ENCODE peak calls at places on chromosomes 4 and X, in five cellular contexts. P is esophagus squamous epithelium, N is left ventricle myocardium inferior, X is sigmoid colon, V is uterus. I is an unnamed sample. For H3K27me3, the result is how much of the 10 kb centered on the place peaks cover.

GRCh38 chrX:28920554-28920953 is 333.3 kb downstream of the IL1RAPL1 start:
- DNase-seq in X (no peak), P (no peak), V (no peak), N (no peak), I (no peak)

GRCh38 chr4:145679520-145679919 is 426 bp upstream of the C4orf51 start:
- DNase-seq in V (no peak), P (no peak), X (peak), N (peak), I (no peak)

GRCh38 chr4:3862640-3863420 is 96.6 kb downstream of the ADRA2C start:
- DNase-seq in X (no peak), V (peak), P (no peak), N (peak), I (no peak)

GRCh38 chr4:114180481-114180880 is 201.0 kb upstream of the ARSJ start:
- DNase-seq in P (no peak), N (peak), X (no peak), V (peak), I (no peak)

GRCh38 chr4:146095091-146095690 is 80.3 kb upstream of the LSM6 start:
- DNase-seq in P (no peak), X (no peak), N (no peak), V (no peak), I (no peak)

GRCh38 chr4:150820409-150820808 is 194.7 kb downstream of the LRBA start:
- DNase-seq in X (no peak), P (no peak), N (no peak), V (no peak), I (no peak)

GRCh38 chr4:130026185-130026584 is 930.2 kb downstream of the C4orf33 start:
- DNase-seq in P (no peak), X (no peak), V (no peak), N (no peak), I (no peak)

GRCh38 chrX:12771445-12772069 is 19.7 kb upstream of the PRPS2 start:
- DNase-seq in P (no peak), N (peak), V (no peak), X (no peak), I (no peak)

GRCh38 chr4:164087733-164088132 is 593.2 kb downstream of the TMA16 start:
- DNase-seq in X (no peak), V (no peak), N (no peak), P (no peak), I (no peak)

GRCh38 chr4:151540728-151541437 is 131.9 kb downstream of the FHIP1A start:
- DNase-seq in N (no peak), P (no peak), X (no peak), V (peak), I (no peak)

GRCh38 chrX:74923942-74924448 is 1.3 kb downstream of the NEXMIF start:
- DNase-seq in N (no peak), P (no peak), X (peak), V (peak), I (peak)

GRCh38 chr4:26238782-26239647 is 81.8 kb upstream of the RBPJ start:
- DNase-seq in X (no peak), P (no peak), N (no peak), V (no peak), I (no peak)

GRCh38 chr4:4849524-4850193 is 9.8 kb upstream of the MSX1 start:
- DNase-seq in P (no peak), N (no peak), V (no peak), X (peak), I (no peak)

GRCh38 chrX:65706041-65706828 is 38.8 kb downstream of the MSN start:
- DNase-seq in N (peak), V (peak), X (no peak), P (no peak), I (no peak)

GRCh38 chrX:153370293-153371055 is 30.7 kb downstream of the PNMA6E start:
- DNase-seq in V (no peak), P (no peak), N (no peak), X (no peak), I (no peak)

GRCh38 chr4:7653510-7654414 is 219.0 kb upstream of the PSAPL1 start:
- DNase-seq in V (no peak), P (no peak), X (no peak), N (no peak), I (no peak)

GRCh38 chrX:31212856-31213748 is 141.3 kb upstream of the FTHL17 start:
- DNase-seq in X (no peak), V (no peak), P (no peak), N (no peak), I (no peak)

GRCh38 chr4:120694973-120695372 is 227.6 kb downstream of the PRDM5 start:
- DNase-seq in N (no peak), P (no peak), X (peak), V (no peak), I (no peak)

GRCh38 chr4:109977854-109978501 is 65.3 kb downstream of the EGF start:
- DNase-seq in N (no peak), P (no peak), X (no peak), V (no peak), I (no peak)

GRCh38 chrX:69063486-69063885 is 101.8 kb downstream of the PJA1 start:
- DNase-seq in N (no peak), P (no peak), X (no peak), V (no peak), I (no peak)

GRCh38 chr4:48081196-48081595 is 52.9 kb downstream of the TXK start:
- DNase-seq in P (no peak), X (no peak), V (no peak), N (no peak), I (no peak)

GRCh38 chr4:145083891-145084640 is 13.9 kb downstream of the ANAPC10 start:
- DNase-seq in P (no peak), V (no peak), X (no peak), N (no peak), I (no peak)

GRCh38 chr4:106978046-106978774 is 57.9 kb downstream of the DKK2 start:
- DNase-seq in N (no peak), V (no peak), P (no peak), X (no peak), I (no peak)

GRCh38 chr4:106985830-106986229 is 50.3 kb downstream of the DKK2 start:
- DNase-seq in V (no peak), N (no peak), X (no peak), P (no peak), I (no peak)

GRCh38 chr4:106982711-106983211 is 53.4 kb downstream of the DKK2 start:
- DNase-seq in V (no peak), P (no peak), X (no peak), N (no peak), I (no peak)

GRCh38 chr4:106986486-106986885 is 49.6 kb downstream of the DKK2 start:
- DNase-seq in X (no peak), V (no peak), P (no peak), N (no peak), I (no peak)

DNA sequence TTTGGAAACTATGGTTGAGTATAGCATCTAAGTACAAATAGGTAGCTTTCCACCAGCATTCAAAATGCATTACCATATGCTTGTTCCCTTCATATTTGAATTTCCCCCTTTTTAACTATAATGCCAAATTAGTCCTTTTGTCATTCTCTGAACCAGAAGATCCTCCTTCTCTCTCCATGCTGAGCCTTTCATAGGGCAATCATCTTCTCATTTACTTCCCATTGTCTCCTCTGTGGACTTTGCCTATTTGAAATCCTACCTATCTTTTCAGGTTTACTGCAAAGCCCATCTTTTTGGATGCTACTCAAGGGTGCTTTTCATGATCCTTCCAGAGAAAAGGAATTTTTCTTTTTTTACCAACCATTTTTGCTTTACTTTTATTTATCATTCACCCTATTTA is 54.7 kb downstream of the DKK2 start:
- DNase-seq in V (no peak), N (no peak), P (no peak), X (no peak), I (no peak)
- H3K4me3 ChIP-seq in V (no peak), N (no peak), P (no peak), X (no peak), I (no peak)

GRCh38 chrX:7985568-7985967 is 58.4 kb upstream of the PNPLA4 start:
- DNase-seq in V (no peak), N (no peak), X (no peak), P (no peak), I (no peak)

GRCh38 chrX:7983594-7983993 is 56.4 kb upstream of the PNPLA4 start:
- DNase-seq in V (no peak), X (no peak), N (no peak), P (no peak), I (no peak)

DNA sequence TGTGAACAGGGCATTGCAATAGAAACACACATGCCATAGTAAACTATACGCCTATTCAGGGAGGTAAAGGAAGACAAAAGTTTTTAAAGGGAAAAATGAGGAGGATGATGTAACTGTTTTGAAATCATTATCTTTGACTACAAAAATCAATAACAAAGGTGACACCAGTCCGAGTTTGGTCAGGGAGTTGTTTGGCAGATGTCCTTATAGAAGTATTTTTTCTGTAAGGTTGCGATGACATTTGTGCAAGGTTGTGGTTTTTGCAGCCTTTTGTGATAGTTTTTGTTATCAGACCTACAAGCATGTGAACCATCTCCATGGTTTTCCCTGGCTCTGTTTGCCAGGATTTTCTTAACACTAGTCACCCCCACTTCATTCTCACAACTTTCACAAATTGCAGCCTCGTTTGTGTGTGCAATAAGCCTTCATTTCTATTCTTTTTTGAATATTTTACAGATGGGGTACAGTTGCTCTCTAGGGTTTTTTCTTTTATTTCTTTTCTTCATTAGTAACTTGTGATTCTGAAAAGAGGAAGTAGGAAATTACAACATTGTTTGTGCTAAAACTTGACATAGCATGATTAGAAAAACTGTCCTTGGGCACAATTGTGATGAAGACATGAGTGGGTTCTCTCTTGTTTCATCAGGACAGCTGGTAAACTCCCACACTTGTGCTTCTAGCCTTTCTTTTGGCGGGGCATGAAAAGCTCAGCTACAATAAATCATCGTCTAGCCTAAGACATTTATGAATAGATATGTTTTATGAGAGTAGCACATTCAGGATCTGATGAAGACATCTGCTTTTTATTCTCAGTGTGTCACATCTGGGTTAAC is 60.2 kb upstream of the PNPLA4 start:
- DNase-seq in X (no peak), N (no peak), P (no peak), V (no peak), I (no peak)
- H3K27ac ChIP-seq in X (no peak), N (no peak), P (no peak), V (no peak), I (no peak)

GRCh38 chrX:108740299-108740774 is 4.0 kb upstream of the IRS4 start:
- DNase-seq in X (no peak), V (no peak), N (no peak), P (no peak), I (no peak)
- H3K27me3 ChIP-seq in X (under half), V (under half), N (half or more), P (under half), I (under half)

GRCh38 chr4:107083-107443 is 17.2 kb upstream of the ZNF718 start:
- DNase-seq in X (no peak), N (no peak), P (no peak), V (no peak), I (no peak)
- H3K4me3 ChIP-seq in X (peak), N (peak), P (peak), V (no peak), I (peak)